ENCODE peak calls at places on chromosome X, in five cellular contexts. F, R, J, U and E are unnamed samples.

GRCh38 chrX:24493740-24494543 is 28.9 kb downstream of the PDK3 start:
- DNase-seq in F (no peak), R (no peak), J (no peak), U (peak; percentile 70), E (no peak)

GRCh38 chrX:54473993-54474859 is 21.8 kb downstream of the FGD1 start:
- DNase-seq in F (no peak), R (no peak), J (no peak), U (no peak), E (no peak)

GRCh38 chrX:110180176-110180927 is 137.5 kb downstream of the AMMECR1 start:
- DNase-seq in F (peak; percentile 69), R (no peak), J (no peak), U (no peak), E (no peak)

GRCh38 chrX:24260827-24261550 is 52.9 kb downstream of the SUPT20HL2 start:
- DNase-seq in F (peak; percentile 48), R (no peak), J (peak; percentile 53), U (no peak), E (peak; percentile 54)

GRCh38 chrX:46831620-46832327 is 5.1 kb upstream of the RP2 start:
- DNase-seq in F (no peak), R (no peak), J (no peak), U (no peak), E (no peak)

GRCh38 chrX:136608295-136608933 is 39.5 kb upstream of the CD40LG start:
- DNase-seq in F (no peak), R (no peak), J (peak; percentile 46), U (peak; percentile 30), E (peak; percentile 24)

GRCh38 chrX:23369037-23369436 is 34.4 kb downstream of the PTCHD1 start:
- DNase-seq in F (no peak), R (no peak), J (no peak), U (no peak), E (no peak)

GRCh38 chrX:154486052-154486395 is 391 bp downstream of the UBL4A start:
- DNase-seq in F (no peak), R (no peak), J (no peak), U (no peak), E (no peak)

GRCh38 chrX:96705905-96706304 is 21.3 kb downstream of the DIAPH2 start:
- DNase-seq in F (no peak), R (no peak), J (no peak), U (no peak), E (no peak)

GRCh38 chrX:120463241-120463640 is 5.9 kb downstream of the LAMP2 start:
- DNase-seq in F (peak; percentile 30), R (no peak), J (no peak), U (no peak), E (no peak)

GRCh38 chrX:21811832-21812231 is 27.6 kb upstream of the MBTPS2 start:
- DNase-seq in F (no peak), R (no peak), J (no peak), U (no peak), E (no peak)

GRCh38 chrX:124217289-124218251 is 114.9 kb upstream of the TEX13D start:
- DNase-seq in F (no peak), R (no peak), J (no peak), U (peak; percentile 52), E (no peak)

GRCh38 chrX:124228849-124229248 is 103.6 kb upstream of the TEX13D start:
- DNase-seq in F (no peak), R (no peak), J (no peak), U (no peak), E (no peak)

GRCh38 chrX:124226129-124226528 is 106.3 kb upstream of the TEX13D start:
- DNase-seq in F (no peak), R (no peak), J (no peak), U (no peak), E (no peak)

GRCh38 chrX:124229374-124229773 is 103.1 kb upstream of the TEX13D start:
- DNase-seq in F (no peak), R (no peak), J (no peak), U (no peak), E (no peak)

GRCh38 chrX:124223524-124223923 is 108.9 kb upstream of the TEX13D start:
- DNase-seq in F (no peak), R (no peak), J (no peak), U (peak; percentile 37), E (no peak)
- TF ChIP-seq CTCF in F (no peak), R (no peak), J (no peak), U (peak; percentile 75), E (no peak)

DNA sequence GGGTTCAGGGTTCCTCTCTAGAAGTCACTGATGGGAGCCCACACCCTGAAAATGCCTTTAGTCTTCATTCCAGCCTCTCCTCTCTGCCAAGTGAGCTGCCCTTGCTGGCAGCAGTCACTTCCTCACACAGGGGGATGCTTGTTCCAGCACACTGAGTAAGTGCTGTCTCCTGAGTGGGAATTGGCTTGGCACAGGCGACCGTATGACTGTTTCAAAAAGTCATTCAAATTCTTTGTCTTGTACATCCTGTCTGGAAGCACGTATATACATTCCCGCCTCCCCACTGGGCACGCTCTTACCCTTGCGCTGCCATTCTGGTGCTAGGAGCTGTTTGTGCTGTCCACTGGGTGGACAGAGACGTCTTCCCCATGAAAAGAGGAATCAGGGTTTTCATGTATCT is 40.2 kb upstream of the CD99 start:
- DNase-seq in F (no peak), R (no peak), J (no peak), U (no peak), E (no peak)
- H3K4me1 ChIP-seq in F (no peaks in the 10 kb centered on the region), R (no peaks in the 10 kb centered on the region), J (no peaks in the 10 kb centered on the region), U (no peaks in the 10 kb centered on the region), E (no peaks in the 10 kb centered on the region)

DNA sequence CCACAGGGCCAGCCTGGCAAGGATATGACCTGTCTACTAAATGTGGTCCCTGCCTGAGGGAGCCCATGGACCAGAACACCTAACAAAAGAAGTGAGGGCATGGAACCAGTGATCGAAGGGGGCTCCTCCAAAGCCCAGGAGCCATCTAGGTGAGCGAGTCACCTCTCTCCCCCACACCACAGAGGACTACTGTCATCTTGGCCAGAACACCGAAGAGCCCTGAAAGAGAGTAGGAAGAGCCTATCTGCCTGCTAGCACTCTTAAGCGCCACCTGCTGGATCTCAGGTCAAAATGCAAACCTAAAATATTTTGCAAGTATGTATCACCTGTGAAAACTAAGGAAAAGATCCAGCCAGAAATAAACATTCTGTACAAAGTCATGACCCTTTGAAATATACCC is 137.9 kb upstream of the ZXDB start:
- DNase-seq in F (no peak), R (no peak), J (no peak), U (peak; percentile 32), E (no peak)
- TF ChIP-seq CTCF in F (no peak), R (no peak), J (peak; percentile 44), U (peak; percentile 71), E (no peak)

DNA sequence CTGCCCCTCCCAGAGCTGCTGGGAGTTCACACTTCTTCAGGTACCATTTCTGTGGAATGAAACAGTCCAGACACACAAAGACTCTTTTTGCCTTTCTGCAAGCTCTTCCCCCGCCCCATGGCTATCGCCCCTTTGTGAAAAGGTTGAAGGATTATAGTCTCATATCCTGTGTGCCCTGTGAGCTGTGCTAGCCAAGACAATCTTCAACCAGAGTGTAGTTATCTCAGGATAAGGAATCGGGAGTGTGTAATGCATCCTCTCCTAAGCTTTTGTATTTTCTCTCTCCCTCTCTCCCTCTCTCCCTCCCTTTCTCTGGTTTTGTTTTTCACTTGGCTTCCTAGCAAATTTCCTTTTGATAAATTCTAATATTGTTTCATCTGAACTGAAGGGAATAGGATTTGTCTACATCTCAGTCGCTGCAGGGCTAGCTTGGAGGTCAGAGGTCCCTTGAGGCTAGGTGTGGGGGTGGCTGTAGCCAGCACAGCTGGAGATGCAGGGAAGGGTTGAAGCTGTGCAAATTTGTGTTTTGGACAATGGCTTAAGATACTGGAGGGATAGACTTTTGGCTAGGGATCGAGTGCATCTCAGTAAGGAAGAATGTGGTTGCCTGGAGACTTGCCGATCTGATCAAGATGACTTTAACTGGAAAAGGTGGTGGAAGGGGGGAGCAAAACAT is 74.6 kb upstream of the NALF2 start:
- DNase-seq in F (no peak), R (no peak), J (no peak), U (no peak), E (no peak)
- H3K4me1 ChIP-seq in F (no peaks in the 10 kb centered on the region), R (no peaks in the 10 kb centered on the region), J (no peaks in the 10 kb centered on the region), U (no peaks in the 10 kb centered on the region), E (no peaks in the 10 kb centered on the region)

GRCh38 chrX:131752493-131753198 is 208.8 kb downstream of the OR13H1 start:
- DNase-seq in F (peak; percentile 86), R (no peak), J (no peak), U (no peak), E (no peak)

GRCh38 chrX:131745942-131746489 is 202.1 kb downstream of the OR13H1 start:
- DNase-seq in F (no peak), R (no peak), J (no peak), U (no peak), E (no peak)

GRCh38 chrX:131746491-131746968 is 202.7 kb downstream of the OR13H1 start:
- DNase-seq in F (peak; percentile 83), R (no peak), J (no peak), U (peak; percentile 50), E (no peak)

GRCh38 chrX:131747173-131747572 is 203.3 kb downstream of the OR13H1 start:
- DNase-seq in F (peak; percentile 66), R (no peak), J (no peak), U (no peak), E (no peak)
- TF ChIP-seq CTCF in F (peak; percentile 42), R (no peak), J (no peak), U (no peak), E (no peak)